ENCODE peak calls at places on chromosomes 7 and 10, in five cellular contexts. G is heart left ventricle; O is OCI-LY7; T is spleen; Q is Jurkat, Clone E6-1. Z is an unnamed sample.

GRCh38 chr7:78489851-78490250 is 691.3 kb downstream of the PHTF2 start:
- DNase-seq in G (no peak), O (no peak), Q (no peak), T (no peak), Z (no peak)

GRCh38 chr10:123069271-123069670 is 60.5 kb downstream of the ACADSB start:
- DNase-seq in G (no peak), T (no peak), Q (no peak), O (no peak), Z (no peak)

GRCh38 chr10:2137549-2138174 is 400.3 kb upstream of the ADARB2 start:
- DNase-seq in O (peak; percentile 27), Q (peak; percentile 28), T (no peak), G (no peak), Z (no peak)

GRCh38 chr10:123408660-123409059 is 254.5 kb downstream of the BUB3 start:
- DNase-seq in O (no peak), G (no peak), Q (no peak), T (no peak), Z (no peak)

GRCh38 chr10:30812018-30812851 is 182.7 kb upstream of the LYZL2 start:
- DNase-seq in G (no peak), Q (peak; percentile 44), O (no peak), T (peak; percentile 64), Z (peak; percentile 34)

GRCh38 chr10:103204353-103205255 is 11.5 kb upstream of the NT5C2 start:
- DNase-seq in T (no peak), O (no peak), Q (no peak), G (no peak), Z (no peak)

GRCh38 chr10:42783181-42783549 is 570 bp downstream of the BMS1 start:
- DNase-seq in O (no peak), T (no peak), G (peak; percentile 30), Q (no peak), Z (no peak)

GRCh38 chr7:99460651-99461050 is 5.3 kb downstream of the ATP5MF start:
- DNase-seq in T (no peak), Q (no peak), G (no peak), O (no peak), Z (no peak)

GRCh38 chr7:80681272-80681885 is 42.9 kb downstream of the CD36 start:
- DNase-seq in T (no peak), O (no peak), G (no peak), Q (no peak), Z (no peak)

GRCh38 chr7:96669812-96670211 is 39.8 kb downstream of the SEM1 start:
- DNase-seq in O (no peak), T (no peak), Q (no peak), G (no peak), Z (no peak)

GRCh38 chr10:108801220-108801619 is 1122.1 kb downstream of the XPNPEP1 start:
- DNase-seq in Q (no peak), T (no peak), G (no peak), O (no peak), Z (no peak)

GRCh38 chr7:2982831-2983230 is 60.8 kb downstream of the CARD11 start:
- DNase-seq in Q (peak; percentile 69), G (no peak), O (peak; percentile 68), T (peak; percentile 90), Z (no peak)

GRCh38 chr7:99194301-99194700 is 13.6 kb downstream of the KPNA7 start:
- DNase-seq in O (no peak), Q (no peak), T (no peak), G (no peak), Z (no peak)

GRCh38 chr7:47376991-47377590 is 204.8 kb downstream of the TNS3 start:
- DNase-seq in G (no peak), T (peak; percentile 42), Q (no peak), O (no peak), Z (no peak)

GRCh38 chr10:80382989-80383388 is 25.4 kb upstream of the PRXL2A start:
- DNase-seq in G (peak; percentile 27), T (no peak), Q (peak; percentile 53), O (peak; percentile 59), Z (no peak)

GRCh38 chr7:101823086-101823485 is 5.7 kb downstream of the CUX1 start:
- DNase-seq in Q (no peak), O (no peak), T (no peak), G (peak; percentile 30), Z (no peak)

GRCh38 chr10:5685764-5686240 is 1.2 kb downstream of the TASOR2 start:
- DNase-seq in T (no peak), O (peak; percentile 51), Q (no peak), G (no peak), Z (no peak)

GRCh38 chr10:22606164-22606614 is 108.2 kb downstream of the PIP4K2A start:
- DNase-seq in O (peak; percentile 86), Q (peak; percentile 39), G (no peak), T (peak; percentile 88), Z (no peak)

DNA sequence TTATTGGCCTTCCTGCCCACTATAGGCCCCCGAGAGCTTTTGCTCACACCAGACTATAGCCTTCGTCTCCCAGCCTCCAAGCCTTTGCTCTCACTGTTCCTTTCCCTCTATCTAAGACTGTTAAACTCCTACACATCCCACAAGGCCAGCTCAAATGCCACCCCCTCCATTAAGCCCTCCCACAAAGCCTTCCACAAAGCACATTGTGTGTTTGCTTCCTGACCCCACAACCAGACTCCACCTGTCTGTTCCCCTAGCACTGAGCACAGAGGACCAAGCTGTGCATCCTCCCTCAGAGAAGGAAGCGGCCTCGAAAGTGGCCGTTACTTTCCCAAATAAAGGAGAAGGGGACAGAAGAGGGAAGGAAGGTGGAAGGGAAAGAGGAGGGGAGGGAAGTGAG is 1.3 kb downstream of the LOXL4 start:
- DNase-seq in T (no peak), Q (no peak), G (no peak), O (no peak), Z (no peak)
- H3K4me3 ChIP-seq in T (no peak overlapping the region), Q (no peak overlapping the region), G (no peak overlapping the region), O (no peak overlapping the region), Z (no peak overlapping the region)

GRCh38 chr7:115198143-115198542 is 276.2 kb downstream of the MDFIC start:
- DNase-seq in O (no peak), G (no peak), T (no peak), Q (no peak), Z (no peak)
- H3K4me3 ChIP-seq in O (no peak overlapping the region), G (no peak overlapping the region), T (no peak overlapping the region), Q (no peak overlapping the region), Z (no peak overlapping the region)

GRCh38 chr7:29193316-29194205 is 1.0 kb upstream of the CHN2 start:
- DNase-seq in T (no peak), G (no peak), O (no peak), Q (no peak), Z (no peak)
- H3K4me3 ChIP-seq in T (peak overlapping the region; percentile 56), G (peak overlapping the region; percentile 78), O (no peak overlapping the region), Q (no peak overlapping the region), Z (peak overlapping the region; percentile 79)

DNA sequence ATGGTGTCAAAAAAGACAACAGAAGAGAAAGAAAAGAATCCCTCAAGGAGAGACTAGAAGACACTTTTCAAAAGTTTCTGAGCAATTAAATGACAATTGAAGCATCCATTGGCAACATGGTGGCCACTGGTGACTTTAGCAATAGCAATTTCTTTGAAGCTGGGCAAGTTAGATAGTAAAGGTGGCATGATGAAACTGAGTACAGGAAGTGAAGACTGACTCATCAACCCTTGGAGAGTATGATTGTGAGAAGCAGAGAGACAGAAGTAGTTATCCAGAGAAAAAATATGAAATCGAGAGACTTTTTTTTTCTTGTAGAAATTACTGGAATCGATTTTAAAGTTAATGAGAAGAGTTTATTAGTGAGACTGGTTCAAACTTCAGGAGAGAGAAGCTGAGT is 52.5 kb downstream of the DGKB start:
- DNase-seq in Q (no peak), T (no peak), G (no peak), O (no peak), Z (no peak)
- H3K4me3 ChIP-seq in Q (no peak overlapping the region), T (no peak overlapping the region), G (no peak overlapping the region), O (no peak overlapping the region), Z (no peak overlapping the region)

GRCh38 chr10:44293306-44293778 is 91.6 kb downstream of the CXCL12 start:
- DNase-seq in Q (no peak), T (no peak), O (no peak), G (no peak), Z (peak; percentile 23)
- H3K4me3 ChIP-seq in Q (no peak overlapping the region), T (no peak overlapping the region), O (no peak overlapping the region), G (peak overlapping the region; percentile 18), Z (peak overlapping the region; percentile 46)

Z was measured in left ventricle myocardium inferior.